ENCODE peak calls at places on chromosomes 6 and 20, in five cellular contexts. M is BJ, U is left ventricle myocardium inferior, Q is colonic mucosa, T is cardiac fibroblast. J is an unnamed sample.

GRCh38 chr20:52958206-52958605 is 14.0 kb upstream of the TSHZ2 start:
- DNase-seq in T (no peak), Q (no peak), M (no peak), U (no peak), J (no peak)

GRCh38 chr6:7561153-7561964 is 19.9 kb downstream of the DSP start:
- DNase-seq in Q (peak), M (no peak), U (no peak), T (peak), J (peak)

GRCh38 chr6:27892596-27893058 is 19.6 kb downstream of the OR2B2 start:
- DNase-seq in Q (no peak), M (no peak), U (no peak), T (no peak), J (no peak)

GRCh38 chr6:136822051-136822378 is 377 bp upstream of the PEX7 start:
- DNase-seq in M (peak), Q (no peak), U (no peak), T (peak), J (peak)

GRCh38 chr6:157977176-157977804 is 4.4 kb upstream of the SYNJ2 start:
- DNase-seq in Q (no peak), T (no peak), M (no peak), U (no peak), J (no peak)

GRCh38 chr6:21769405-21769851 is 175.9 kb downstream of the SOX4 start:
- DNase-seq in Q (no peak), M (peak), U (no peak), T (peak), J (peak)

GRCh38 chr6:42339991-42340401 is 111.7 kb downstream of the TRERF1 start:
- DNase-seq in T (no peak), U (no peak), Q (no peak), M (no peak), J (no peak)

GRCh38 chr6:136539967-136540366 is 10.3 kb downstream of the MAP7 start:
- DNase-seq in M (no peak), Q (no peak), T (no peak), U (no peak), J (no peak)

GRCh38 chr20:21571841-21572690 is 58.2 kb upstream of the NKX2-2 start:
- DNase-seq in T (peak), M (no peak), Q (no peak), U (no peak), J (no peak)

GRCh38 chr6:110689275-110689935 is 125.9 kb downstream of the CDK19 start:
- DNase-seq in T (no peak), U (no peak), M (no peak), Q (peak), J (no peak)

GRCh38 chr6:101445527-101445926 is 52.0 kb downstream of the GRIK2 start:
- DNase-seq in M (peak), T (peak), Q (no peak), U (no peak), J (no peak)

GRCh38 chr20:39429716-39430115 is 467.6 kb downstream of the DHX35 start:
- DNase-seq in U (no peak), M (no peak), T (no peak), Q (no peak), J (no peak)

GRCh38 chr20:63705232-63706026 is 2.3 kb downstream of the ARFRP1 start:
- DNase-seq in U (no peak), Q (no peak), T (no peak), M (no peak), J (no peak)

GRCh38 chr20:48278961-48279481 is 493.7 kb upstream of the SULF2 start:
- DNase-seq in T (peak), Q (no peak), U (no peak), M (no peak), J (no peak)

GRCh38 chr20:58051367-58051766 is 177.1 kb downstream of the ANKRD60 start:
- DNase-seq in T (no peak), U (no peak), Q (no peak), M (no peak), J (no peak)

GRCh38 chr20:24781061-24781980 is 167.7 kb upstream of the CST7 start:
- DNase-seq in U (no peak), T (peak), M (no peak), Q (no peak), J (no peak)

GRCh38 chr20:9147553-9148024 is 78.7 kb downstream of the PLCB4 start:
- DNase-seq in T (peak), U (no peak), Q (no peak), M (no peak), J (peak)

GRCh38 chr6:158142789-158143188 is 25.3 kb downstream of the SERAC1 start:
- DNase-seq in U (no peak), M (peak), T (peak), Q (no peak), J (peak)

DNA sequence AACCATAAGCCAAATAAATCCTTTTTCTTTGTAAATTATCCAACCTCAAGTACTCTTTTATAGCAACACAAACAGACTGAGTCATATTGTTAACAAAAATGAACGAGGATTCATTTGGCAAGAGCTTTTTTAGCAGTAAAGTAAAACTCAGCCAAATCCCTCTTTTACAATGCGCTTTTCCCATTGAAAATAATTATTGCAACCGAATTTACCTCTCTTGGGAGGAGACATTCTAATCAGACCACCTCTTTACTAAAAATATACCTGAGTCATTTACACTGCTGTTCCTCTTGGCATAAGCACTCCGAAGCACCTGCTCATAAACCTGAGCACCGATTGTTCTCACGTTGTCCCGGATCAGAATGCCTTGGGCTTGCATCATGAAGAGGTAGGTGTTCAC is 57.4 kb downstream of the B4GALT5 start:
- DNase-seq in M (no peak), U (no peak), Q (no peak), T (no peak), J (no peak)
- H3K4me3 ChIP-seq in M (no peak), U (no peak), Q (no peak), T (no peak), J (no peak)

GRCh38 chr6:18276610-18277009 is 12.3 kb upstream of the DEK start:
- DNase-seq in T (no peak), Q (no peak), U (no peak), M (no peak), J (no peak)
- H3K4me3 ChIP-seq in T (no peak), Q (no peak), U (peak), M (no peak), J (no peak)

DNA sequence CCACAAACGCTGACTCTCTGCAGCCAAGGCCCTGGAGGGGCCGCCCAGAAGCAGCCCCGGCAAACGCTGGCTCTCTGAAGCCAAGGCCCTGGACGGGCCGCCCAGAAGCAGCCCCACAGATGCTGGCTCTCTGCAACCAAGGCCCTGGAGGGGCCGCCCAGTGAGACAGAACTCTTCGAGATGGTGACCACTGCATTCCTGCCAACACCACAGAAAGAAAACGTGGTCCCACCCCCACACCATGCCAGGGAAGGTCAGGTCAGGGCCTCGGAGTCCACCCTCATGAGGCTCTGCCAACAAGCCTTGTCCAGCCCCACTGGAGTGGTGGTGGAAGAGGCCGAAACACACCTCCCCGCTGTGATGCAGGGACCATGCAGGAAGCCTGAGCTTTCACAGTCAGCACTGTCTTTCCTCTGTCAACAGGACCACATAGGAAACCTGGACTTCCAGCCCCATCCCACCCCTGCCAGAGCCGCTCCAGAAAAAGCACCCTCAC is 97.5 kb downstream of the DLL1 start:
- DNase-seq in Q (peak), T (no peak), M (no peak), U (no peak), J (no peak)
- H3K4me3 ChIP-seq in Q (no peak), T (no peak), M (no peak), U (no peak), J (no peak)

GRCh38 chr6:1406306-1407058 is 17.1 kb downstream of the FOXF2 start:
- DNase-seq in T (peak), Q (no peak), U (no peak), M (peak), J (peak)
- H3K4me3 ChIP-seq in T (no peak), Q (no peak), U (no peak), M (no peak), J (no peak)

GRCh38 chr6:62285612-62286469 is at the start of gene KHDRBS2:
- DNase-seq in U (peak), T (peak), M (no peak), Q (peak), J (no peak)
- H3K4me3 ChIP-seq in U (peak), T (no peak), M (no peak), Q (peak), J (no peak)

GRCh38 chr6:24394777-24395437 is 7.8 kb upstream of the MRS2 start:
- DNase-seq in Q (no peak), M (peak), U (no peak), T (peak), J (peak)
- H3K4me3 ChIP-seq in Q (no peak), M (no peak), U (no peak), T (no peak), J (no peak)

GRCh38 chr20:11376998-11377397 is 540.7 kb upstream of the BTBD3 start:
- DNase-seq in U (no peak), M (no peak), T (no peak), Q (no peak), J (peak)

GRCh38 chr20:11378252-11378651 is 539.4 kb upstream of the BTBD3 start:
- DNase-seq in M (no peak), Q (no peak), T (no peak), U (no peak), J (no peak)

GRCh38 chr20:11377761-11378160 is 539.9 kb upstream of the BTBD3 start:
- DNase-seq in T (no peak), U (no peak), M (no peak), Q (no peak), J (no peak)

GRCh38 chr20:11380283-11380682 is 537.4 kb upstream of the BTBD3 start:
- DNase-seq in M (no peak), U (no peak), T (no peak), Q (no peak), J (no peak)

DNA sequence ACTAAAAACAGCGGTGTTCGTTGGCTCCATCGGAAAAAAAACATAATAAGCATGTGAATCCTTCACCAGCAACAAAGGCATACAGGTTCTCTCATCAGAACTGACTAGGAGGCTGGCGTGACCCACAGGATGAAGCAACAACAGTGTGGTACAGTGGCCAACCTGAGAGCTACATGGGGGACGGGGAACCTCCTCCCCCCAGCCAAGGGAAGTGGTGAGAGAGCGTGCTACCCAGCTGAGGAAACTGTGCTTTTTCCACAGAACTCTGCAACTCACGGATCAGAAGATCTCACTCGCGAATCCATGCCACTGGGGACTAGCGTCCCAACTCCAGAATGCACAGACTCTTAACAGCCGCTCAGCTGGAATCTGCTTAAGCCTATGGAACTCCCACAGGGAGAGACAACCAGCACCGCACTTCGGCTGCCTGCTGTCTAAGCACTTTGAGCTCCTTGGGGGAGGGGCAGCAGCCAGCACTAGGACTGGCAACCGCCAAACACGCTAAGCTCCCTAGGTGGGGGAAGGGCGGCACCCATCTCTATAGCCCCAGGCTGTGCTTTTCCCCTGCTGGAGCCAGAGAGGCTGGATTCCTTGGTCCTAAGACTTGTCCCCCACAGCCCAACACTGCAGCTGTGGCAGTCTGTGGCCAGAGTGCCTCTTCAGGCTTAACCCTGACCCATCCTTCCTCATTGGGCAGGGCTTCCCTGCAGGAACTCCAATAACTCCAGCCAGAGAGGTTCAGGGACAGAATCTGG is 538.3 kb upstream of the BTBD3 start:
- DNase-seq in T (peak), U (no peak), Q (no peak), M (no peak), J (no peak)
- H3K4me3 ChIP-seq in T (no peak), U (no peak), Q (no peak), M (no peak), J (no peak)

GRCh38 chr6:104813552-104813951 is 46.2 kb downstream of the HACE1 start:
- DNase-seq in T (no peak), U (no peak), Q (no peak), M (no peak), J (no peak)

GRCh38 chr6:104814743-104815142 is 45.0 kb downstream of the HACE1 start:
- DNase-seq in T (no peak), Q (no peak), M (no peak), U (no peak), J (no peak)

GRCh38 chr6:104809116-104809515 is 50.6 kb downstream of the HACE1 start:
- DNase-seq in U (no peak), T (no peak), M (no peak), Q (no peak), J (no peak)
- H3K4me3 ChIP-seq in U (no peak), T (no peak), M (no peak), Q (no peak), J (no peak)

J was measured in skeletal muscle cell.